ENCODE peak calls at places on chromosomes 4 and X, in nine cellular contexts. One of them, this sample, is unnamed.
A peak's percentile ranks its signal among the peaks of the same experiment; 100 is the strongest.

GRCh38 chr4:90449626-90450025 is 322.4 kb downstream of the CCSER1 start:
- DNase-seq in suprapubic skin: no peak
- DNase-seq in tibial nerve: no peak
- DNase-seq in heart left ventricle: no peak
- DNase-seq in thyroid gland: no peak
- DNase-seq in IMR-90: no peak
- DNase-seq in esophagus squamous epithelium: no peak
- DNase-seq in transverse colon: no peak
- DNase-seq in A549: no peak
- DNase-seq in this sample: no peak

GRCh38 chrX:48961585-48962091 is 4.2 kb upstream of the OTUD5 start:
- DNase-seq in A549: no peak
- DNase-seq in thyroid gland: no peak
- DNase-seq in suprapubic skin: no peak
- DNase-seq in esophagus squamous epithelium: no peak
- DNase-seq in transverse colon: peak; percentile 25
- DNase-seq in heart left ventricle: peak; percentile 36
- DNase-seq in IMR-90: peak; percentile 27
- DNase-seq in tibial nerve: no peak
- DNase-seq in this sample: no peak

GRCh38 chr4:5821665-5822358 is 71.1 kb downstream of the CRMP1 start:
- DNase-seq in suprapubic skin: no peak
- DNase-seq in IMR-90: no peak
- DNase-seq in heart left ventricle: no peak
- DNase-seq in esophagus squamous epithelium: no peak
- DNase-seq in transverse colon: no peak
- DNase-seq in thyroid gland: no peak
- DNase-seq in tibial nerve: no peak
- DNase-seq in A549: peak; percentile 11
- DNase-seq in this sample: no peak

GRCh38 chrX:65581661-65582339 is 47.2 kb upstream of the LAS1L start:
- DNase-seq in IMR-90: peak; percentile 61
- DNase-seq in suprapubic skin: no peak
- DNase-seq in A549: peak; percentile 62
- DNase-seq in heart left ventricle: peak; percentile 45
- DNase-seq in transverse colon: peak; percentile 70
- DNase-seq in thyroid gland: peak; percentile 55
- DNase-seq in tibial nerve: peak; percentile 63
- DNase-seq in esophagus squamous epithelium: no peak
- DNase-seq in this sample: peak; percentile 74

GRCh38 chr4:142144813-142145212 is 508.4 kb downstream of the IL15 start:
- DNase-seq in esophagus squamous epithelium: no peak
- DNase-seq in heart left ventricle: no peak
- DNase-seq in tibial nerve: no peak
- DNase-seq in thyroid gland: no peak
- DNase-seq in suprapubic skin: no peak
- DNase-seq in IMR-90: no peak
- DNase-seq in A549: no peak
- DNase-seq in transverse colon: no peak
- DNase-seq in this sample: no peak

GRCh38 chr4:4820264-4820663 is 39.2 kb upstream of the MSX1 start:
- DNase-seq in suprapubic skin: no peak
- DNase-seq in transverse colon: no peak
- DNase-seq in esophagus squamous epithelium: no peak
- DNase-seq in thyroid gland: no peak
- DNase-seq in A549: no peak
- DNase-seq in tibial nerve: no peak
- DNase-seq in heart left ventricle: no peak
- DNase-seq in IMR-90: no peak
- DNase-seq in this sample: no peak

GRCh38 chr4:163701915-163702314 is 207.4 kb downstream of the TMA16 start:
- DNase-seq in esophagus squamous epithelium: no peak
- DNase-seq in transverse colon: no peak
- DNase-seq in heart left ventricle: no peak
- DNase-seq in thyroid gland: no peak
- DNase-seq in tibial nerve: no peak
- DNase-seq in IMR-90: peak; percentile 98
- DNase-seq in A549: no peak
- DNase-seq in suprapubic skin: no peak
- DNase-seq in this sample: no peak

GRCh38 chr4:119087121-119087520 is 48.5 kb upstream of the MYOZ2 start:
- DNase-seq in tibial nerve: no peak
- DNase-seq in thyroid gland: no peak
- DNase-seq in A549: peak; percentile 31
- DNase-seq in IMR-90: no peak
- DNase-seq in suprapubic skin: no peak
- DNase-seq in esophagus squamous epithelium: no peak
- DNase-seq in heart left ventricle: no peak
- DNase-seq in transverse colon: no peak
- DNase-seq in this sample: no peak

DNA sequence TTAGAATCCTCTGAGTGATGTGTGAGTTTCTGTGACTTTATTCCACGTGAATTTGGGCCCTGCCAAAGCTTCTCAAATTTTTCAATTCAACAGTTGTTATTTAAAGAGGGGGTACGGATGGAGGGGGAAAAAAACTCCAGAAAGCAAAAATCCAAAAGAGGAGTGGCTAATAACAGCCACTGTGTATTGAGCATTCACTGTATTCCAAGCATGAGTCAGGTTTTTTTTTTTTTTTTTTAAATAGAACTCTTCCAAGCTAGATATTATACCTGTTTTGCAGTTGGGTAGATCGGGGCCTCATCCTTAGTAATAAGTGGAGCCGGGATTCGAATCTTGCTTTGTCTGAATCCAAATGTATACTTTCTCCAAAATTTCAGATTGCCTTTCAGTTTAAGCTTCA is 6.4 kb upstream of the RHOH start:
- DNase-seq in thyroid gland: no peak
- DNase-seq in IMR-90: no peak
- DNase-seq in transverse colon: no peak
- DNase-seq in esophagus squamous epithelium: no peak
- DNase-seq in A549: no peak
- DNase-seq in heart left ventricle: no peak
- DNase-seq in suprapubic skin: no peak
- DNase-seq in tibial nerve: no peak
- DNase-seq in this sample: no peak
- H3K4me1 ChIP-seq in thyroid gland: peaks cover 11% of the 10 kb centered on the region
- H3K4me1 ChIP-seq in IMR-90: peaks cover 2% of the 10 kb centered on the region
- H3K4me1 ChIP-seq in transverse colon: peaks cover 40% of the 10 kb centered on the region
- H3K4me1 ChIP-seq in esophagus squamous epithelium: no peaks in the 10 kb centered on the region
- H3K4me1 ChIP-seq in A549: peaks cover 57% of the 10 kb centered on the region
- H3K4me1 ChIP-seq in heart left ventricle: no peaks in the 10 kb centered on the region
- H3K4me1 ChIP-seq in suprapubic skin: no peaks in the 10 kb centered on the region
- H3K4me1 ChIP-seq in tibial nerve: no peaks in the 10 kb centered on the region
- H3K4me1 ChIP-seq in this sample: no peaks in the 10 kb centered on the region

GRCh38 chr4:1167244-1167949 is 5.0 kb downstream of the SPON2 start:
- DNase-seq in IMR-90: peak; percentile 79
- DNase-seq in tibial nerve: peak; percentile 79
- DNase-seq in heart left ventricle: peak; percentile 80
- DNase-seq in suprapubic skin: no peak
- DNase-seq in thyroid gland: peak; percentile 71
- DNase-seq in transverse colon: peak; percentile 92
- DNase-seq in A549: peak; percentile 35
- DNase-seq in esophagus squamous epithelium: no peak
- DNase-seq in this sample: peak; percentile 92
- TF ChIP-seq POLR2A in IMR-90: no peak
- TF ChIP-seq POLR2A in tibial nerve: peak; percentile 9
- TF ChIP-seq POLR2A in heart left ventricle: no peak
- TF ChIP-seq POLR2A in suprapubic skin: no peak
- TF ChIP-seq POLR2A in thyroid gland: no peak
- TF ChIP-seq POLR2A in transverse colon: peak; percentile 36
- TF ChIP-seq POLR2A in A549: no peak
- TF ChIP-seq POLR2A in esophagus squamous epithelium: peak; percentile 18
- TF ChIP-seq POLR2A in this sample: no peak

GRCh38 chr4:185773419-185773818 is 38.6 kb downstream of the SORBS2 start:
- DNase-seq in esophagus squamous epithelium: no peak
- DNase-seq in thyroid gland: peak; percentile 66
- DNase-seq in heart left ventricle: peak; percentile 92
- DNase-seq in A549: no peak
- DNase-seq in IMR-90: no peak
- DNase-seq in transverse colon: no peak
- DNase-seq in suprapubic skin: no peak
- DNase-seq in tibial nerve: no peak
- DNase-seq in this sample: peak; percentile 85

GRCh38 chr4:185774815-185775684 is 36.9 kb downstream of the SORBS2 start:
- DNase-seq in thyroid gland: peak; percentile 81
- DNase-seq in esophagus squamous epithelium: no peak
- DNase-seq in A549: peak; percentile 15
- DNase-seq in tibial nerve: no peak
- DNase-seq in transverse colon: no peak
- DNase-seq in heart left ventricle: no peak
- DNase-seq in IMR-90: peak; percentile 74
- DNase-seq in suprapubic skin: no peak
- DNase-seq in this sample: no peak

GRCh38 chr4:185778307-185778706 is 33.7 kb downstream of the SORBS2 start:
- DNase-seq in esophagus squamous epithelium: no peak
- DNase-seq in heart left ventricle: no peak
- DNase-seq in tibial nerve: no peak
- DNase-seq in transverse colon: no peak
- DNase-seq in A549: no peak
- DNase-seq in thyroid gland: no peak
- DNase-seq in suprapubic skin: no peak
- DNase-seq in IMR-90: no peak
- DNase-seq in this sample: no peak

GRCh38 chr4:185774076-185774731 is 37.8 kb downstream of the SORBS2 start:
- DNase-seq in transverse colon: no peak
- DNase-seq in esophagus squamous epithelium: no peak
- DNase-seq in tibial nerve: no peak
- DNase-seq in suprapubic skin: no peak
- DNase-seq in IMR-90: no peak
- DNase-seq in A549: no peak
- DNase-seq in thyroid gland: no peak
- DNase-seq in heart left ventricle: no peak
- DNase-seq in this sample: no peak

GRCh38 chr4:185775792-185776555 is 36.0 kb downstream of the SORBS2 start:
- DNase-seq in thyroid gland: no peak
- DNase-seq in transverse colon: no peak
- DNase-seq in tibial nerve: no peak
- DNase-seq in IMR-90: peak; percentile 22
- DNase-seq in suprapubic skin: no peak
- DNase-seq in esophagus squamous epithelium: no peak
- DNase-seq in A549: no peak
- DNase-seq in heart left ventricle: peak; percentile 59
- DNase-seq in this sample: no peak
- H3K4me1 ChIP-seq in thyroid gland: peaks cover 45% of the 10 kb centered on the region
- H3K4me1 ChIP-seq in transverse colon: peaks cover 28% of the 10 kb centered on the region
- H3K4me1 ChIP-seq in tibial nerve: no peaks in the 10 kb centered on the region
- H3K4me1 ChIP-seq in IMR-90: peaks cover 2% of the 10 kb centered on the region
- H3K4me1 ChIP-seq in suprapubic skin: peaks cover 4% of the 10 kb centered on the region
- H3K4me1 ChIP-seq in esophagus squamous epithelium: no peaks in the 10 kb centered on the region
- H3K4me1 ChIP-seq in A549: peaks cover 17% of the 10 kb centered on the region
- H3K4me1 ChIP-seq in heart left ventricle: peaks cover 35% of the 10 kb centered on the region
- H3K4me1 ChIP-seq in this sample: peaks cover 32% of the 10 kb centered on the region

DNA sequence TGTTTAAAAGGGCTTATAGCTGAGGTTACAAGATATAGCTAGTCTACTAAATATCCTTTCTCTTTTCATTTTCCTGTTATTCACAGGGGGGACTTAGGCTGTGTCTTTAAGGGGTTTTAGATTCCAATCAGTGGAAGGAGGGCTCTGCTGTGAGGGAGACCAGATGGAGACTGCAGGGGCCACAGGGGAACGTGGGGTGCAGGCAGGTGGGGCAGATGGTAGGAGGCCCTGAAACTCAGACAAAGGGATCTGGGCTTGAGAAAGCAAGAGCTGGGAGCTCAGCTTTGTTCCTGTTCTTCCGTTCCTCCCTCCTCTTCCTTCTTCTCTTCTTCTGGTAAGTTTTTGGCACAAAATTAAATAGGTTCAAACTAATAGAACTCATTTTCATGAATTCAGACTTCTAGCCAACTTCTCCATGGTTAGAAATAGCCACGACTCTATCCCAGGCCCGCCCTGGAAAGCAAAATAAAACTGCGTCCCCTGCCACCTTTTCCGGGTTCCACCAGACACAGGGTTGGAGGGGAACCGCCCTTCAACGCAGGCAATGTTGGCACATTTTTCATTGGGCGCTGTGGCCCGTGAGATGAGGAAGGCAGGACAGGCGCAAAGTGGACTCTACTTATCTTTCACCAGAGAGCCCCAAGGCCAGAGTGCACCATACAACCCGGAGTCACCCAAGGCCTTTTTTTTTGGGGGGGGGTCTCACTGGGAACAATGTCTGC is 3.5 kb upstream of the TMSB4X start:
- DNase-seq in thyroid gland: no peak
- DNase-seq in suprapubic skin: no peak
- DNase-seq in A549: no peak
- DNase-seq in tibial nerve: no peak
- DNase-seq in esophagus squamous epithelium: no peak
- DNase-seq in IMR-90: no peak
- DNase-seq in transverse colon: no peak
- DNase-seq in heart left ventricle: peak; percentile 56
- DNase-seq in this sample: no peak
- TF ChIP-seq POLR2A in thyroid gland: no peak
- TF ChIP-seq POLR2A in suprapubic skin: no peak
- TF ChIP-seq POLR2A in A549: no peak
- TF ChIP-seq POLR2A in tibial nerve: no peak
- TF ChIP-seq POLR2A in esophagus squamous epithelium: no peak
- TF ChIP-seq POLR2A in IMR-90: no peak
- TF ChIP-seq POLR2A in transverse colon: no peak
- TF ChIP-seq POLR2A in heart left ventricle: no peak
- TF ChIP-seq POLR2A in this sample: no peak

DNA sequence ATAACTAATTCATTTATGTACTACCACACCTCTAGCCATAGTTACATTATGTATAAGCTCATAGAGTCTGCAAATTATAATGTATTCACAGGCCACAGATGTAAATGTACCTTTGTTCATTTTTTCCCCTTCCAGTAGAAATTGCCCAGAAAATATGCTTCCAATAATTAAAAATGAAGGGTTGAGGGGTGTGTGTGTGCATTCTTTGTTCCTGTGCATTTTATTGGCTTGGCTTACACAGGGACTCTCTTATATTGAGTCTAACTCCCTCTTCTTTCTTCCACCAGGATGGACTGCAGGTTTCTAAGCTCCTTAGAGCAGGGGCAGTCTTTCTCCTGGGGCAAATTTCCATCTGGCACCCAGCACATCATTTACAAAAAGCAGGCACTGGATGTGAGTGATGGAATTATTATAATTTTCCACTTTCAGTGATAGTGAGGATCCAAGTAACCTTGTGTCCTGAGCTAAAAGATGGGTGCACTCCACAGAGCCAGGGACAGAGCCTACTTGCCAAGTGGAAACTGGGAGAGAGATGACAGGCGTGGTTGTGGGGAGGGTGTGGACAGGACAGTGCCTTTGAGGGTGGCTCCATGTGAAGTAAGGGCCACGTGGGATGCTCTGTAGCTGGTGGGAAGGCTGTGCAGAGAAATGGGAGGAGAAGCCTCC is 16.2 kb downstream of the IGFBP7 start:
- DNase-seq in transverse colon: no peak
- DNase-seq in A549: no peak
- DNase-seq in IMR-90: no peak
- DNase-seq in tibial nerve: no peak
- DNase-seq in suprapubic skin: no peak
- DNase-seq in esophagus squamous epithelium: no peak
- DNase-seq in heart left ventricle: peak; percentile 79
- DNase-seq in thyroid gland: no peak
- DNase-seq in this sample: peak; percentile 89
- H3K4me1 ChIP-seq in transverse colon: peaks cover 25% of the 10 kb centered on the region
- H3K4me1 ChIP-seq in A549: peaks cover 81% of the 10 kb centered on the region
- H3K4me1 ChIP-seq in IMR-90: peaks cover 24% of the 10 kb centered on the region
- H3K4me1 ChIP-seq in tibial nerve: no peaks in the 10 kb centered on the region
- H3K4me1 ChIP-seq in suprapubic skin: peaks cover 45% of the 10 kb centered on the region
- H3K4me1 ChIP-seq in esophagus squamous epithelium: peaks cover 8% of the 10 kb centered on the region
- H3K4me1 ChIP-seq in heart left ventricle: peaks cover 100% of the 10 kb centered on the region
- H3K4me1 ChIP-seq in thyroid gland: peaks cover 34% of the 10 kb centered on the region
- H3K4me1 ChIP-seq in this sample: peaks cover 4% of the 10 kb centered on the region

This sample was measured in sigmoid colon.